ENCODE peak calls at places on chromosomes 12 and 14, in eight cellular contexts. One of them, this sample, is unnamed.

GRCh38 chr14:95437715-95438114 is 78.7 kb downstream of the SYNE3 start:
- DNase-seq in neural crest cell: no peak
- DNase-seq in B cell: no peak
- DNase-seq in glutamatergic neuron: no peak
- DNase-seq in thyroid gland: no peak
- DNase-seq in astrocyte of the spinal cord: no peak
- DNase-seq in psoas muscle: no peak
- DNase-seq in HFF-Myc: no peak
- DNase-seq in this sample: no peak

GRCh38 chr12:532908-533565 is 73.3 kb downstream of the B4GALNT3 start:
- DNase-seq in neural crest cell: no peak
- DNase-seq in psoas muscle: no peak
- DNase-seq in astrocyte of the spinal cord: no peak
- DNase-seq in B cell: no peak
- DNase-seq in glutamatergic neuron: no peak
- DNase-seq in thyroid gland: no peak
- DNase-seq in HFF-Myc: no peak
- DNase-seq in this sample: no peak

GRCh38 chr14:60350366-60350720 is 101.3 kb downstream of the PPM1A start:
- DNase-seq in B cell: no peak
- DNase-seq in glutamatergic neuron: no peak
- DNase-seq in neural crest cell: no peak
- DNase-seq in HFF-Myc: no peak
- DNase-seq in psoas muscle: no peak
- DNase-seq in astrocyte of the spinal cord: no peak
- DNase-seq in thyroid gland: no peak
- DNase-seq in this sample: no peak

GRCh38 chr14:63432228-63432627 is 110.9 kb downstream of the PPP2R5E start:
- DNase-seq in B cell: no peak
- DNase-seq in glutamatergic neuron: no peak
- DNase-seq in HFF-Myc: no peak
- DNase-seq in psoas muscle: no peak
- DNase-seq in astrocyte of the spinal cord: no peak
- DNase-seq in neural crest cell: no peak
- DNase-seq in thyroid gland: no peak
- DNase-seq in this sample: no peak

GRCh38 chr12:67442347-67442841 is 173.2 kb downstream of the CAND1 start:
- DNase-seq in astrocyte of the spinal cord: no peak
- DNase-seq in psoas muscle: peak
- DNase-seq in thyroid gland: peak
- DNase-seq in glutamatergic neuron: peak
- DNase-seq in B cell: no peak
- DNase-seq in neural crest cell: no peak
- DNase-seq in HFF-Myc: no peak
- DNase-seq in this sample: no peak

GRCh38 chr12:106386836-106387555 is 29.4 kb downstream of the POLR3B start:
- DNase-seq in astrocyte of the spinal cord: peak
- DNase-seq in glutamatergic neuron: no peak
- DNase-seq in B cell: no peak
- DNase-seq in HFF-Myc: no peak
- DNase-seq in psoas muscle: no peak
- DNase-seq in neural crest cell: no peak
- DNase-seq in thyroid gland: no peak
- DNase-seq in this sample: no peak

GRCh38 chr12:56358836-56359532 is 923 bp downstream of the STAT2 start:
- DNase-seq in astrocyte of the spinal cord: peak
- DNase-seq in neural crest cell: no peak
- DNase-seq in B cell: no peak
- DNase-seq in glutamatergic neuron: no peak
- DNase-seq in HFF-Myc: peak
- DNase-seq in psoas muscle: no peak
- DNase-seq in thyroid gland: no peak
- DNase-seq in this sample: no peak

GRCh38 chr14:51592836-51593235 is 58.9 kb upstream of the FRMD6 start:
- DNase-seq in psoas muscle: no peak
- DNase-seq in thyroid gland: no peak
- DNase-seq in glutamatergic neuron: no peak
- DNase-seq in HFF-Myc: no peak
- DNase-seq in astrocyte of the spinal cord: no peak
- DNase-seq in neural crest cell: no peak
- DNase-seq in B cell: no peak
- DNase-seq in this sample: no peak

GRCh38 chr12:77231548-77231947 is 166.2 kb upstream of the E2F7 start:
- DNase-seq in psoas muscle: peak
- DNase-seq in B cell: no peak
- DNase-seq in thyroid gland: peak
- DNase-seq in glutamatergic neuron: no peak
- DNase-seq in HFF-Myc: no peak
- DNase-seq in astrocyte of the spinal cord: peak
- DNase-seq in neural crest cell: no peak
- DNase-seq in this sample: no peak

GRCh38 chr12:49974677-49975369 is 2.1 kb downstream of the AQP6 start:
- DNase-seq in neural crest cell: no peak
- DNase-seq in astrocyte of the spinal cord: no peak
- DNase-seq in thyroid gland: no peak
- DNase-seq in psoas muscle: peak
- DNase-seq in B cell: no peak
- DNase-seq in glutamatergic neuron: no peak
- DNase-seq in HFF-Myc: no peak
- DNase-seq in this sample: no peak

GRCh38 chr12:49972641-49973360 is at the start of gene AQP6:
- DNase-seq in glutamatergic neuron: no peak
- DNase-seq in psoas muscle: no peak
- DNase-seq in HFF-Myc: no peak
- DNase-seq in B cell: no peak
- DNase-seq in thyroid gland: no peak
- DNase-seq in neural crest cell: no peak
- DNase-seq in astrocyte of the spinal cord: no peak
- DNase-seq in this sample: no peak

GRCh38 chr12:49975370-49975761 is 2.6 kb downstream of the AQP6 start:
- DNase-seq in HFF-Myc: no peak
- DNase-seq in neural crest cell: no peak
- DNase-seq in glutamatergic neuron: no peak
- DNase-seq in astrocyte of the spinal cord: no peak
- DNase-seq in B cell: no peak
- DNase-seq in thyroid gland: no peak
- DNase-seq in psoas muscle: peak
- DNase-seq in this sample: no peak

GRCh38 chr12:49973361-49973830 is 649 bp downstream of the AQP6 start:
- DNase-seq in astrocyte of the spinal cord: no peak
- DNase-seq in B cell: no peak
- DNase-seq in thyroid gland: no peak
- DNase-seq in neural crest cell: no peak
- DNase-seq in glutamatergic neuron: no peak
- DNase-seq in HFF-Myc: no peak
- DNase-seq in psoas muscle: no peak
- DNase-seq in this sample: no peak

DNA sequence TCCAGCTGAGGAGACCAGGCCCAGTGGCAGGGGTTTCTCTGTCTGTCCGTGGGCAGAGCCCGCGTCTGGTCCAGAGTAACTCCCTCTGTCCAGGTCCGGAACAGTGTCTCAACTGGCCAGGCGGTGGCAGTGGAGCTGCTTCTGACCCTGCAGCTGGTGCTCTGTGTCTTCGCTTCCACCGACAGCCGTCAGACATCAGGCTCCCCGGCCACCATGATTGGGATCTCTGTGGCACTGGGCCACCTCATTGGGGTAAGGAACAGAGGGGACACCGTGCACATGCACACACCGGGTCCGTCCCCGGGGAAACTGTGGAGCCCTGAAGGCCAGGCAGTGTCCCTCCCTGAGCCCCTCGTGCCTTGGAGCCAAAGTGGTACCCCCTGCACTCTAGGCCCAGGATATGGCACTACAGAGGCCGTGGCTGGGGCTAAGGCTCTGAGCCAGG is 1.5 kb downstream of the AQP6 start:
- DNase-seq in HFF-Myc: peak
- DNase-seq in neural crest cell: peak
- DNase-seq in astrocyte of the spinal cord: peak
- DNase-seq in B cell: no peak
- DNase-seq in thyroid gland: peak
- DNase-seq in psoas muscle: peak
- DNase-seq in glutamatergic neuron: peak
- DNase-seq in this sample: no peak
- TF ChIP-seq CTCF in HFF-Myc: peak
- TF ChIP-seq CTCF in neural crest cell: peak
- TF ChIP-seq CTCF in astrocyte of the spinal cord: peak
- TF ChIP-seq CTCF in B cell: no peak
- TF ChIP-seq CTCF in thyroid gland: peak
- TF ChIP-seq CTCF in psoas muscle: peak
- TF ChIP-seq CTCF in glutamatergic neuron: peak
- TF ChIP-seq CTCF in this sample: peak

GRCh38 chr12:125981610-125982253 is 916.5 kb downstream of the AACS start:
- DNase-seq in psoas muscle: no peak
- DNase-seq in HFF-Myc: no peak
- DNase-seq in astrocyte of the spinal cord: no peak
- DNase-seq in thyroid gland: no peak
- DNase-seq in neural crest cell: no peak
- DNase-seq in B cell: no peak
- DNase-seq in glutamatergic neuron: no peak
- DNase-seq in this sample: no peak

GRCh38 chr12:125989716-125990115 is 924.5 kb downstream of the AACS start:
- DNase-seq in HFF-Myc: no peak
- DNase-seq in psoas muscle: no peak
- DNase-seq in glutamatergic neuron: no peak
- DNase-seq in thyroid gland: no peak
- DNase-seq in neural crest cell: no peak
- DNase-seq in B cell: no peak
- DNase-seq in astrocyte of the spinal cord: no peak
- DNase-seq in this sample: no peak

GRCh38 chr12:125988545-125988944 is 923.3 kb downstream of the AACS start:
- DNase-seq in B cell: no peak
- DNase-seq in neural crest cell: no peak
- DNase-seq in psoas muscle: no peak
- DNase-seq in thyroid gland: no peak
- DNase-seq in HFF-Myc: no peak
- DNase-seq in glutamatergic neuron: no peak
- DNase-seq in astrocyte of the spinal cord: no peak
- DNase-seq in this sample: no peak

GRCh38 chr12:125983094-125983783 is 918.0 kb downstream of the AACS start:
- DNase-seq in astrocyte of the spinal cord: peak
- DNase-seq in neural crest cell: peak
- DNase-seq in B cell: no peak
- DNase-seq in glutamatergic neuron: peak
- DNase-seq in thyroid gland: peak
- DNase-seq in psoas muscle: no peak
- DNase-seq in HFF-Myc: no peak
- DNase-seq in this sample: peak

GRCh38 chr12:125983784-125984510 is 918.7 kb downstream of the AACS start:
- DNase-seq in psoas muscle: no peak
- DNase-seq in glutamatergic neuron: peak
- DNase-seq in B cell: no peak
- DNase-seq in thyroid gland: no peak
- DNase-seq in astrocyte of the spinal cord: peak
- DNase-seq in neural crest cell: no peak
- DNase-seq in HFF-Myc: no peak
- DNase-seq in this sample: peak
- TF ChIP-seq CTCF in psoas muscle: no peak
- TF ChIP-seq CTCF in glutamatergic neuron: no peak
- TF ChIP-seq CTCF in B cell: no peak
- TF ChIP-seq CTCF in thyroid gland: no peak
- TF ChIP-seq CTCF in astrocyte of the spinal cord: no peak
- TF ChIP-seq CTCF in neural crest cell: no peak
- TF ChIP-seq CTCF in HFF-Myc: no peak
- TF ChIP-seq CTCF in this sample: no peak

GRCh38 chr12:89521348-89522238 is 3.0 kb downstream of the GALNT4 start:
- DNase-seq in B cell: no peak
- DNase-seq in glutamatergic neuron: no peak
- DNase-seq in thyroid gland: no peak
- DNase-seq in HFF-Myc: no peak
- DNase-seq in neural crest cell: no peak
- DNase-seq in psoas muscle: no peak
- DNase-seq in astrocyte of the spinal cord: no peak
- DNase-seq in this sample: no peak

GRCh38 chr12:89528434-89528833 is 2.6 kb upstream of the POC1B start:
- DNase-seq in thyroid gland: no peak
- DNase-seq in psoas muscle: no peak
- DNase-seq in glutamatergic neuron: no peak
- DNase-seq in B cell: no peak
- DNase-seq in astrocyte of the spinal cord: no peak
- DNase-seq in HFF-Myc: no peak
- DNase-seq in neural crest cell: no peak
- DNase-seq in this sample: no peak

GRCh38 chr12:89525824-89526770 is at the start of gene POC1B:
- DNase-seq in B cell: peak
- DNase-seq in thyroid gland: peak
- DNase-seq in HFF-Myc: peak
- DNase-seq in neural crest cell: peak
- DNase-seq in psoas muscle: peak
- DNase-seq in glutamatergic neuron: peak
- DNase-seq in astrocyte of the spinal cord: peak
- DNase-seq in this sample: peak

GRCh38 chr12:89524201-89525001 is at the start of gene GALNT4:
- DNase-seq in thyroid gland: peak
- DNase-seq in B cell: peak
- DNase-seq in glutamatergic neuron: peak
- DNase-seq in psoas muscle: peak
- DNase-seq in astrocyte of the spinal cord: peak
- DNase-seq in neural crest cell: peak
- DNase-seq in HFF-Myc: peak
- DNase-seq in this sample: peak

DNA sequence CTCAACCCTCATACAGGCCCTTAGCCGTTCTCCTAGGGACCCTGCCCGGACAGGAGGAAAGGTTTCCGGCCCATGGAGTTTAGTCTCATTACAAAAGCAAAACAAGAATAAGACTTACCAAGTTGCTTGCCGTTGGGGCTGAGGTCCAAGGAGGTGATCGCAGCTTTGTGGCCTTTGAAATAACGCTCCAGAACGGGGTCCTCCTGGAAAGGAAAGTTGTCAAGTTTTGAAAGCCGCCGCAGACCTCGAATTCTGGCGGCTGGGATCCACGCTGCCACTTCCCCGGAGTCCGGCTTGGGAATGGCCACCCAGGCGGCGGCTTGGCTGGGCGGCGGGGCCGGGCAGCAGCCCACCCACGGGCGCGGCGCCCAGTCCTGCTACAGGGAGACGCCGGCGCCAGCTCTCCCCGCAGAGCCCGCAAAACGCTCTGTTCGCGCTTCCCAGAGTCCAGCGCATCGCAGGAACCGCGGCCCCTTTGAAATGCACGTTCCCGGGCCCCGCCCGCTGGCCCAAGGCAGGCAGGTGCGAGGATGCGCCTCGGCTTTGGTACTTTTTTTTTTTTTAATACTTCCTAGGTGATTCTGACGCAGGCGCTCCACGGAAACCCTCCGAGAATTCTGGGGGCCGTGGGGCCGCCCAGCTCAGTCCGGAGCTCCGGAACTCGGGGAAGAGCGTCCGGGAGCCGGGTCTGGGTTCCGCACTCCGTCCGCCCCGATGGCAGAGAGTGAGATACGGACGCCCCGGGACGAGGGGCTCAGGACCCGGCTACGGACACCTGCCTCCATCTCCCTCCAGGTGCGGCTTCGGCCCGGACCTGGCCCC is 617 bp upstream of the GALNT4 start:
- DNase-seq in psoas muscle: peak
- DNase-seq in glutamatergic neuron: peak
- DNase-seq in B cell: peak
- DNase-seq in thyroid gland: peak
- DNase-seq in astrocyte of the spinal cord: peak
- DNase-seq in neural crest cell: peak
- DNase-seq in HFF-Myc: no peak
- DNase-seq in this sample: peak
- TF ChIP-seq CTCF in psoas muscle: no peak
- TF ChIP-seq CTCF in glutamatergic neuron: no peak
- TF ChIP-seq CTCF in B cell: peak
- TF ChIP-seq CTCF in thyroid gland: no peak
- TF ChIP-seq CTCF in astrocyte of the spinal cord: no peak
- TF ChIP-seq CTCF in neural crest cell: peak
- TF ChIP-seq CTCF in HFF-Myc: no peak
- TF ChIP-seq CTCF in this sample: peak

GRCh38 chr14:76564471-76565119 is 188.7 kb downstream of the ESRRB start:
- DNase-seq in glutamatergic neuron: no peak
- DNase-seq in thyroid gland: no peak
- DNase-seq in astrocyte of the spinal cord: no peak
- DNase-seq in psoas muscle: no peak
- DNase-seq in B cell: no peak
- DNase-seq in neural crest cell: no peak
- DNase-seq in HFF-Myc: no peak
- DNase-seq in this sample: no peak
- TF ChIP-seq CTCF in glutamatergic neuron: no peak
- TF ChIP-seq CTCF in thyroid gland: no peak
- TF ChIP-seq CTCF in astrocyte of the spinal cord: no peak
- TF ChIP-seq CTCF in psoas muscle: no peak
- TF ChIP-seq CTCF in B cell: no peak
- TF ChIP-seq CTCF in neural crest cell: no peak
- TF ChIP-seq CTCF in HFF-Myc: peak
- TF ChIP-seq CTCF in this sample: no peak